ENCODE peak calls at places on chromosomes 4 and X, in four cellular contexts. S is mammary epithelial cell, T is IMR-90, F is cardiac muscle cell. Q is an unnamed sample.

GRCh38 chrX:134688839-134689238 is 30.6 kb upstream of the PLAC1 start:
- DNase-seq in F (no peak), S (peak; percentile 74), T (peak; percentile 76), Q (no peak)

GRCh38 chr4:147336252-147336651 is 144.6 kb upstream of the EDNRA start:
- DNase-seq in T (no peak), S (peak; percentile 24), F (no peak), Q (no peak)

GRCh38 chr4:84631573-84631972 is 48.6 kb downstream of the CDS1 start:
- DNase-seq in S (peak; percentile 73), T (no peak), F (no peak), Q (no peak)

GRCh38 chr4:55993994-55994657 is 45.4 kb downstream of the CEP135 start:
- DNase-seq in F (no peak), T (no peak), S (no peak), Q (no peak)

GRCh38 chr4:65670331-65671031 is at the start of gene EPHA5:
- DNase-seq in T (peak; percentile 41), S (peak; percentile 40), F (peak; percentile 86), Q (no peak)

GRCh38 chr4:153438916-153439756 is 27.0 kb upstream of the TMEM131L start:
- DNase-seq in T (no peak), F (no peak), S (no peak), Q (peak; percentile 51)

GRCh38 chr4:77155631-77156345 is 1.2 kb upstream of the CCNG2 start:
- DNase-seq in F (no peak), T (no peak), S (no peak), Q (no peak)

GRCh38 chrX:2967998-2968909 is 38.1 kb upstream of the ARSH start:
- DNase-seq in S (peak; percentile 44), T (peak; percentile 29), F (no peak), Q (no peak)

GRCh38 chrX:102339312-102340298 is 92.6 kb downstream of the NXF2 start:
- DNase-seq in F (no peak), S (no peak), T (no peak), Q (peak; percentile 14)

GRCh38 chr4:141011799-141012377 is 121.4 kb downstream of the RNF150 start:
- DNase-seq in T (no peak), F (no peak), S (no peak), Q (no peak)

GRCh38 chrX:102966701-102967100 is 29.6 kb downstream of the RAB40AL start:
- DNase-seq in T (peak; percentile 29), F (no peak), S (no peak), Q (no peak)

GRCh38 chr4:184146951-184147350 is 70.7 kb downstream of the ENPP6 start:
- DNase-seq in F (no peak), T (no peak), S (no peak), Q (no peak)

GRCh38 chr4:139910106-139910505 is 243.9 kb downstream of the MAML3 start:
- DNase-seq in T (peak; percentile 23), F (no peak), S (peak; percentile 45), Q (no peak)

GRCh38 chrX:148929686-148930085 is 429.3 kb downstream of the AFF2 start:
- DNase-seq in F (no peak), T (peak; percentile 5), S (peak; percentile 77), Q (no peak)

GRCh38 chr4:6567218-6567617 is 7.8 kb upstream of the MAN2B2 start:
- DNase-seq in F (no peak), T (no peak), S (no peak), Q (no peak)

GRCh38 chr4:117479673-117480072 is 394.3 kb upstream of the TRAM1L1 start:
- DNase-seq in S (peak; percentile 86), T (peak; percentile 20), F (no peak), Q (no peak)

GRCh38 chr4:156820931-156821330 is 150.7 kb downstream of the PDGFC start:
- DNase-seq in T (peak; percentile 18), S (no peak), F (no peak), Q (no peak)

GRCh38 chrX:19888419-19888879 is 1.0 kb upstream of the SH3KBP1 start:
- DNase-seq in T (peak; percentile 77), S (peak; percentile 75), F (peak; percentile 53), Q (no peak)

GRCh38 chr4:175339100-175339707 is 421.0 kb downstream of the ADAM29 start:
- DNase-seq in T (peak; percentile 80), F (no peak), S (peak; percentile 3), Q (no peak)

GRCh38 chr4:175456131-175456530 is 355.9 kb downstream of the GPM6A start:
- DNase-seq in F (no peak), T (no peak), S (peak; percentile 15), Q (no peak)

GRCh38 chr4:18689308-18689915 is 667.9 kb upstream of the LCORL start:
- DNase-seq in T (peak; percentile 66), F (peak; percentile 69), S (peak; percentile 28), Q (peak; percentile 4)

GRCh38 chr4:90757529-90757928 is 630.3 kb downstream of the CCSER1 start:
- DNase-seq in S (no peak), F (no peak), T (no peak), Q (no peak)

GRCh38 chr4:161936625-161937133 is 227.1 kb downstream of the FSTL5 start:
- DNase-seq in S (peak; percentile 98), F (peak; percentile 16), T (peak; percentile 80), Q (no peak)

GRCh38 chr4:115844180-115844579 is 730.8 kb upstream of the NDST4 start:
- DNase-seq in S (no peak), T (no peak), F (no peak), Q (no peak)

DNA sequence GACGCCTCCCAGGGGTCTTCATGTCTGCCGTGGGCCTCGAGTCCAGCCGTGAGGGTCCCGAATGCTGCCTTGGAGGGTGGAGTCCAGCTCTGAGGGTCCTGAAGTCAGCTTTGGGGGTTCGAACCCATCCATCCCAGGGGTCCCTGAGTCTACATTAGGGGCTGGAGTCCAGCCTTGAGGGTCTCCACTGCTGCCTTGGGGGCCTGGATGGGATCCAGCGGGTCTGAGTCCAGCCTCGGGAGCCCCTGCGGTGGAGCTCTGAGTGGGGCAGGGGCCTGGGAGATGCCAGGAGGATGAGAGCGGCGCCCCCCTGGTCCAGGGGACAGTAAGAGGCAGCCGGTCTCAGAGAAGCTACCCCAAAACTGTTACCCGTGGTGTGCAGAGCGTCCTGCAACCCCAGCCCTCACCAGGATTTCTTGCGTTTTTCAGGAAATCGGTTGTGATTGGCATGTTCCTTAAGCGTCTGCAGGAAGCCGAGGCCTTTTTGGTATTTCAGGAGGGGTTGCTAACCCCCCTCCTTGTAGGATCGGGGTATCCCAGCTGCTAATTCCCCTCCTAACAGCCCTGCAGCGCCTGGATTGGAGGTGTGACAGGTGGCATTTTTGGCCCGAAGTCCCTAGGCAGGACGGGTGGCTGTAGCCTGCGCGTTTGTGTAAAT is 1.7 kb upstream of the GTPBP6 start:
- DNase-seq in S (peak; percentile 17), T (peak; percentile 10), F (no peak), Q (no peak)
- H3K27ac ChIP-seq in S (peak overlapping the region; percentile 82), T (peak overlapping the region; percentile 60), F (peak overlapping the region; percentile 72), Q (peak overlapping the region; percentile 69)

DNA sequence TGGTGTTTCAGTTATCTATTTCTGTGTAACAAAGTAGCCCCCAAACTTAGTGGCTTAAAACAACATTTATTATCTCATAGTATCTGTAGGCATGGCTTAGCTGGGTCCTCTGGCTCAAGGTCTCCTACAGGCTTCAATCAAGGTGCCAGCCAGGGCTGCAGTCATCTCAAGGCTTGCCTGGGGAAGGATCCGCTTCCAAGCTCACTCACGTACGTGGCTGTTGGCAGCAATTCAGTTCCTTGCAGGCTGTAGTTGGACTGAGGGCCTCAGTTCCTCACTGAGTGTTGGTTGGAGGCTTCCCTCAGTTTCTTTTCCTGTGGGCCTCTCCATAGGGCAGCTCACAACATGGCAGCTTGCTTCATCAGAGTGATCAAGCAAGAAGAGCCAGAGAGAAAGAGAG is 9.3 kb downstream of the FAM120C start:
- DNase-seq in T (no peak), S (no peak), F (no peak), Q (no peak)
- H3K27me3 ChIP-seq in T (no peaks in the 10 kb centered on the region), S (no peaks in the 10 kb centered on the region), F (no peaks in the 10 kb centered on the region), Q (no peaks in the 10 kb centered on the region)

GRCh38 chrX:9728271-9728670 is 37.4 kb downstream of the GPR143 start:
- DNase-seq in S (no peak), F (no peak), T (no peak), Q (no peak)
- H3K4me3 ChIP-seq in S (no peak overlapping the region), F (no peak overlapping the region), T (no peak overlapping the region), Q (no peak overlapping the region)

GRCh38 chr4:74770511-74770910 is 23.8 kb downstream of the BTC start:
- DNase-seq in F (no peak), T (no peak), S (no peak), Q (no peak)

GRCh38 chr4:74772783-74773182 is 21.5 kb downstream of the BTC start:
- DNase-seq in S (no peak), F (no peak), T (no peak), Q (no peak)

GRCh38 chr4:74772106-74772505 is 22.2 kb downstream of the BTC start:
- DNase-seq in F (no peak), S (no peak), T (no peak), Q (no peak)

GRCh38 chr4:74764119-74764518 is 30.2 kb downstream of the BTC start:
- DNase-seq in S (peak; percentile 46), F (no peak), T (no peak), Q (no peak)

DNA sequence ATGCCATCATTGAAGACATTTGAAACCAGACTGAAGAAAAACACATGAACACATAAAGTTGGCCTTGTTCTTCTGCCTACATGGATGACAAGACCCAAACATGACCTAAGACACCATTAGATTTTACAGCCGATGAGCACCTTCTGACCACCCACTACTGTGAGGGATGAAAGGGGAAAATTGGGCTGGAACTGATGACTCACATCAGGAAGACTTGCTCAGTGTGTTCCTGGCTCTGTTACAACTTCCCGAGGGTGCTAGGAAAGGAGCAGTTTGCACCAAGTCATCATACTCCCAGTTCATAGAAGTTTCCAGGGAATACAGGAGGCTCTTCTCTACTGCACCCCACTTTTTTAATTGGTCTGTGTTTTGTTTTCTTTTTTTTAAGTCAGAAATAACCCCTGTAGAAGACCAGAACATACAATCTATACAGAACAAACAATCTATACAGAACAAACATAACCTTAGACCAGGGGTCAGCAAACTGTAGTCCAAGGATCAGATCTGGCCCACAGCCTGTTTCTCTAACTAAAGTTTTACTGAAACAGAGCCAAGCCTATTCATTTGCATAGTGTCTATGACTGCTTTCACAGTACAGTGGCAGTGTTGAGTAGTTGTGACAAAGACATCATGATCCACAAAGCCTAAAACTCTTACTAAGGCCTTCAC is 25.3 kb downstream of the BTC start:
- DNase-seq in T (peak; percentile 9), F (no peak), S (peak; percentile 68), Q (no peak)
- H3K27ac ChIP-seq in T (no peak overlapping the region), F (no peak overlapping the region), S (peak overlapping the region; percentile 11), Q (no peak overlapping the region)

DNA sequence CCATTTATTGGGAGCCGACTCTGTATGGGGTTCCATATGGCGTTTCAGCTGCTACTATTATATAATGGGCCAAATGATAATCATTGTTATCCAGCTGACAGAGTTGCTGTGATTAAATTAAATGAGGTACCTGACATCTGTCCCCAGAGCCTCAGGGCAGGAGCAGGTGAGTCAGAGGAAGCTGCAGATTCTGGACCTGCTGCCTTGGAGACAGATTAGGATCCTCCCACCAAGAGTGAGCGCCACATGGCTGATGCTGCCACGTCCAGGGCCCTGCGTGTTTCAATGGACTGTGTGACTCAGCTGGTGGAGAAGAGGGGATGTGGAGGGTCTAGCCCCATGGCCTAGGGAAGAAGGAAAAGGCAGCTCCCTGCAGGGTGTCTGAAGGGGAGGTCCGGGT is 28.3 kb upstream of the UXT start:
- DNase-seq in T (no peak), F (no peak), S (no peak), Q (no peak)
- H3K27me3 ChIP-seq in T (peaks cover 10% of the 10 kb centered on the region), F (no peaks in the 10 kb centered on the region), S (no peaks in the 10 kb centered on the region), Q (no peaks in the 10 kb centered on the region)

Q was measured in CD8-positive, alpha-beta memory T cell.